ENCODE peak calls at places on chromosomes 13 and 19, in ten cellular contexts. Z is GM23338, V is left ventricle myocardium superior, B is right cardiac atrium, P is dorsolateral prefrontal cortex, H is NCI-H1105, N is astrocyte of the hippocampus, J is T-helper 1 cell, G is NCI-H524 treated with DMSO at 0.1 percent for 48 hours, M is sigmoid colon. X is an unnamed sample.

GRCh38 chr19:46134527-46134926 is 10.0 kb upstream of the IGFL3 start:
- DNase-seq in N (no peak), V (no peak), J (no peak), B (no peak), P (no peak), H (no peak), G (no peak), M (no peak), Z (no peak), X (no peak)

GRCh38 chr19:1374250-1374577 is 9.5 kb upstream of the NDUFS7 start:
- DNase-seq in M (no peak), Z (no peak), P (no peak), B (no peak), H (no peak), N (no peak), V (peak), G (no peak), J (no peak), X (no peak)

GRCh38 chr19:48255376-48256303 is at the start of gene CARD8:
- DNase-seq in M (peak), P (peak), Z (peak), G (peak), V (peak), B (peak), J (peak), H (peak), N (peak), X (no peak)

GRCh38 chr19:48806518-48806817 is 4.4 kb downstream of the BCAT2 start:
- DNase-seq in H (no peak), J (peak), Z (peak), P (no peak), G (no peak), V (no peak), B (no peak), N (peak), M (no peak), X (no peak)

GRCh38 chr13:93963266-93964131 is 516.0 kb downstream of the DCT start:
- DNase-seq in V (no peak), P (no peak), G (no peak), B (no peak), M (no peak), Z (no peak), N (peak), H (peak), J (no peak), X (peak)

GRCh38 chr19:40786060-40787037 is 8.3 kb downstream of the RAB4B start:
- DNase-seq in N (no peak), B (no peak), P (no peak), M (no peak), Z (no peak), V (no peak), H (no peak), G (no peak), J (no peak), X (no peak)

GRCh38 chr13:109968876-109969577 is 182.6 kb upstream of the IRS2 start:
- DNase-seq in N (no peak), P (no peak), V (peak), Z (no peak), J (no peak), G (no peak), H (no peak), B (peak), M (no peak), X (no peak)

GRCh38 chr19:18650468-18651001 is 13.7 kb downstream of the KLHL26 start:
- DNase-seq in B (peak), M (peak), P (no peak), G (no peak), H (no peak), J (no peak), V (peak), Z (no peak), N (peak), X (no peak)

GRCh38 chr13:66665991-66666390 is 564.1 kb downstream of the PCDH9 start:
- DNase-seq in H (peak), B (peak), J (no peak), P (peak), V (no peak), Z (peak), G (peak), M (no peak), N (peak), X (peak)

GRCh38 chr13:31409678-31410356 is 210.0 kb downstream of the B3GLCT start:
- DNase-seq in B (no peak), N (peak), P (no peak), V (no peak), J (no peak), M (no peak), Z (peak), H (no peak), G (no peak), X (no peak)

GRCh38 chr19:31781542-31781941 is 432.3 kb upstream of the TSHZ3 start:
- DNase-seq in V (no peak), M (no peak), J (no peak), G (no peak), B (no peak), P (no peak), N (no peak), H (no peak), Z (no peak), X (no peak)

GRCh38 chr13:84127597-84128128 is 245.4 kb upstream of the SLITRK1 start:
- DNase-seq in B (no peak), M (no peak), Z (no peak), V (no peak), P (no peak), N (no peak), J (no peak), G (no peak), H (no peak), X (no peak)

GRCh38 chr19:18294467-18294864 is 13.0 kb upstream of the JUND start:
- DNase-seq in N (peak), B (no peak), G (no peak), H (peak), V (peak), Z (peak), M (no peak), P (peak), J (peak), X (no peak)

GRCh38 chr19:8578642-8579265 is 1.5 kb upstream of the MYO1F start:
- DNase-seq in H (peak), J (peak), G (no peak), N (peak), Z (peak), M (peak), V (peak), B (peak), P (no peak), X (no peak)

GRCh38 chr13:99974296-99974938 is 2.9 kb upstream of the ZIC5 start:
- DNase-seq in J (no peak), P (no peak), V (no peak), Z (peak), M (no peak), G (no peak), H (no peak), B (no peak), N (no peak), X (no peak)

GRCh38 chr13:110913322-110913721 is 1.5 kb downstream of the ANKRD10 start:
- DNase-seq in J (no peak), B (no peak), V (no peak), N (peak), Z (no peak), G (no peak), M (no peak), P (no peak), H (no peak), X (no peak)

GRCh38 chr13:98327326-98328314 is 150.6 kb upstream of the RNF113B start:
- DNase-seq in V (no peak), M (no peak), H (no peak), J (no peak), G (no peak), P (no peak), Z (peak), B (no peak), N (peak), X (peak)

GRCh38 chr13:28718186-28718537 is 608 bp downstream of the SLC46A3 start:
- DNase-seq in Z (no peak), N (no peak), B (no peak), G (no peak), H (no peak), V (no peak), M (no peak), J (no peak), P (no peak), X (no peak)

GRCh38 chr19:44624840-44625354 is 11.5 kb downstream of the IGSF23 start:
- DNase-seq in G (no peak), P (no peak), M (no peak), J (no peak), B (no peak), N (no peak), Z (no peak), V (no peak), H (no peak), X (no peak)

GRCh38 chr19:17866312-17867012 is 5.3 kb upstream of the SLC5A5 start:
- DNase-seq in J (no peak), P (no peak), N (no peak), M (no peak), H (no peak), B (no peak), Z (no peak), V (no peak), G (no peak), X (no peak)

GRCh38 chr19:5515737-5516136 is 52.0 kb downstream of the TINCR start:
- DNase-seq in B (no peak), J (no peak), P (no peak), G (no peak), H (no peak), V (no peak), M (no peak), N (no peak), Z (peak), X (no peak)

GRCh38 chr19:30662211-30662861 is 290.2 kb downstream of the ZNF536 start:
- DNase-seq in J (no peak), M (no peak), N (peak), P (no peak), G (no peak), H (peak), B (no peak), Z (no peak), V (no peak), X (no peak)

GRCh38 chr19:48329167-48329891 is 4.0 kb downstream of the EMP3 start:
- DNase-seq in B (no peak), V (no peak), J (no peak), N (peak), H (no peak), M (no peak), P (no peak), G (no peak), Z (peak), X (no peak)

GRCh38 chr19:6187374-6187773 is 51.9 kb downstream of the ACSBG2 start:
- DNase-seq in G (no peak), M (no peak), B (no peak), P (no peak), J (no peak), H (no peak), V (no peak), N (no peak), Z (no peak), X (no peak)

X was measured in AG09309.